ENCODE peak calls at places on chromosome 20, in seven cellular contexts. J is GM04504; W is stimulated activated CD8-positive, alpha-beta memory T cell treated with anti-CD3 and anti-CD28 coated beads, Interleukin-2, amount 100 ng/mL, for 48 hours; E is aorta; M is Calu3; L is KBM-7; Q is CD8-positive, alpha-beta T cell. I is an unnamed sample.

GRCh38 chr20:35055445-35056276 is 36.9 kb downstream of the TRPC4AP start:
- DNase-seq in J (no peak), W (no peak), E (peak), M (no peak), L (no peak), Q (no peak), I (peak)

GRCh38 chr20:50598074-50598473 is 87.9 kb downstream of the PTPN1 start:
- DNase-seq in J (no peak), W (no peak), E (no peak), M (no peak), L (no peak), Q (no peak), I (no peak)

GRCh38 chr20:37270586-37271420 is 9.2 kb upstream of the GHRH start:
- DNase-seq in J (no peak), W (no peak), E (peak), M (no peak), L (peak), Q (no peak), I (no peak)

GRCh38 chr20:3483784-3484183 is 13.0 kb downstream of the ATRN start:
- DNase-seq in J (no peak), W (no peak), E (no peak), M (no peak), L (no peak), Q (no peak), I (no peak)

GRCh38 chr20:44990425-44990824 is 24.1 kb downstream of the STK4 start:
- DNase-seq in J (no peak), W (peak), E (no peak), M (no peak), L (peak), Q (no peak), I (peak)

GRCh38 chr20:44810391-44811149 is at the start of gene RIMS4:
- DNase-seq in J (no peak), W (no peak), E (no peak), M (peak), L (no peak), Q (no peak), I (peak)

GRCh38 chr20:63778034-63778752 is 38.6 kb downstream of the SLC2A4RG start:
- DNase-seq in J (no peak), W (no peak), E (no peak), M (no peak), L (no peak), Q (no peak), I (no peak)

GRCh38 chr20:36344517-36345132 is 38.5 kb downstream of the DLGAP4 start:
- DNase-seq in J (peak), W (no peak), E (no peak), M (peak), L (peak), Q (no peak), I (peak)

GRCh38 chr20:16011061-16011460 is 562.2 kb downstream of the KIF16B start:
- DNase-seq in J (no peak), W (no peak), E (no peak), M (no peak), L (no peak), Q (no peak), I (no peak)

GRCh38 chr20:34638532-34638931 is 38.4 kb downstream of the PIGU start:
- DNase-seq in J (no peak), W (no peak), E (no peak), M (no peak), L (no peak), Q (no peak), I (no peak)

GRCh38 chr20:59163641-59164530 is at the start of gene ZNF831:
- DNase-seq in J (no peak), W (no peak), E (no peak), M (no peak), L (peak), Q (no peak), I (no peak)

GRCh38 chr20:37336369-37337207 is 9.4 kb upstream of the SRC start:
- DNase-seq in J (no peak), W (peak), E (peak), M (no peak), L (peak), Q (no peak), I (peak)

GRCh38 chr20:35592339-35592960 is 23.2 kb upstream of the SPAG4 start:
- DNase-seq in J (no peak), W (no peak), E (no peak), M (no peak), L (no peak), Q (no peak), I (no peak)

GRCh38 chr20:46621492-46621891 is 29.8 kb downstream of the SLC13A3 start:
- DNase-seq in J (no peak), W (no peak), E (no peak), M (no peak), L (no peak), Q (no peak), I (peak)

GRCh38 chr20:6533321-6533720 is 234.2 kb upstream of the BMP2 start:
- DNase-seq in J (peak), W (no peak), E (no peak), M (no peak), L (no peak), Q (no peak), I (peak)

GRCh38 chr20:36339646-36340592 is 33.8 kb downstream of the DLGAP4 start:
- DNase-seq in J (no peak), W (peak), E (peak), M (no peak), L (no peak), Q (no peak), I (no peak)

GRCh38 chr20:19778404-19778803 is 20.3 kb downstream of the RIN2 start:
- DNase-seq in J (no peak), W (no peak), E (no peak), M (no peak), L (no peak), Q (no peak), I (peak)

GRCh38 chr20:59821788-59822187 is 111.6 kb downstream of the SYCP2 start:
- DNase-seq in J (no peak), W (no peak), E (no peak), M (no peak), L (no peak), Q (no peak), I (no peak)

GRCh38 chr20:25076731-25077609 is 5.0 kb downstream of the VSX1 start:
- DNase-seq in J (no peak), W (no peak), E (no peak), M (peak), L (no peak), Q (no peak), I (peak)

GRCh38 chr20:13341737-13342393 is 120.8 kb downstream of the ISM1 start:
- DNase-seq in J (no peak), W (no peak), E (no peak), M (no peak), L (no peak), Q (no peak), I (no peak)

GRCh38 chr20:43925786-43926185 is 11.1 kb downstream of the TOX2 start:
- DNase-seq in J (no peak), W (no peak), E (peak), M (peak), L (peak), Q (no peak), I (peak)

GRCh38 chr20:22795897-22796296 is 211.5 kb upstream of the FOXA2 start:
- DNase-seq in J (peak), W (no peak), E (peak), M (peak), L (no peak), Q (no peak), I (peak)

GRCh38 chr20:4820833-4821518 is 99.3 kb downstream of the PRND start:
- DNase-seq in J (peak), W (no peak), E (peak), M (no peak), L (no peak), Q (no peak), I (peak)

GRCh38 chr20:44056010-44056698 is 130.8 kb downstream of the JPH2 start:
- DNase-seq in J (no peak), W (peak), E (peak), M (peak), L (peak), Q (peak), I (no peak)

GRCh38 chr20:62131560-62132320 is 9.5 kb downstream of the LSM14B start:
- DNase-seq in J (no peak), W (no peak), E (no peak), M (no peak), L (no peak), Q (no peak), I (no peak)

GRCh38 chr20:61683721-61684120 is 382.0 kb downstream of the TAF4 start:
- DNase-seq in J (no peak), W (no peak), E (no peak), M (no peak), L (no peak), Q (no peak), I (no peak)

GRCh38 chr20:36460648-36461599 is 80.4 kb upstream of the MYL9 start:
- DNase-seq in J (peak), W (peak), E (peak), M (peak), L (peak), Q (peak), I (peak)

GRCh38 chr20:57838670-57839142 is 128.9 kb upstream of the PMEPA1 start:
- DNase-seq in J (peak), W (no peak), E (no peak), M (no peak), L (no peak), Q (no peak), I (peak)

GRCh38 chr20:57400821-57401564 is 9.8 kb downstream of the RBM38 start:
- DNase-seq in J (no peak), W (no peak), E (no peak), M (no peak), L (no peak), Q (no peak), I (no peak)

GRCh38 chr20:1588166-1588868 is 30.8 kb upstream of the SIRPD start:
- DNase-seq in J (no peak), W (no peak), E (no peak), M (no peak), L (no peak), Q (no peak), I (no peak)

GRCh38 chr20:46545077-46545826 is 5.2 kb downstream of the OCSTAMP start:
- DNase-seq in J (no peak), W (peak), E (no peak), M (no peak), L (peak), Q (no peak), I (no peak)

GRCh38 chr20:9323622-9324021 is 190.8 kb upstream of the LAMP5 start:
- DNase-seq in J (no peak), W (no peak), E (no peak), M (no peak), L (no peak), Q (no peak), I (peak)

GRCh38 chr20:15616626-15617025 is 956.6 kb downstream of the KIF16B start:
- DNase-seq in J (no peak), W (no peak), E (no peak), M (no peak), L (no peak), Q (no peak), I (peak)

GRCh38 chr20:41889125-41889870 is 271.1 kb upstream of the CHD6 start:
- DNase-seq in J (no peak), W (no peak), E (no peak), M (peak), L (no peak), Q (no peak), I (no peak)

GRCh38 chr20:61490721-61491120 is 238.7 kb downstream of the CDH4 start:
- DNase-seq in J (no peak), W (no peak), E (no peak), M (no peak), L (no peak), Q (no peak), I (no peak)

GRCh38 chr20:62926229-62927127 is at the start of gene DIDO1:
- DNase-seq in J (peak), W (peak), E (peak), M (peak), L (peak), Q (peak), I (peak)